ENCODE peak calls at places on chromosomes 1 and 21, in six cellular contexts. S is left ventricle myocardium inferior, L is astrocyte of the spinal cord, G is WERI-Rb-1, B is MCF 10A, P is lower leg skin. W is an unnamed sample.

GRCh38 chr1:65668368-65668767 is 124.3 kb upstream of the PDE4B start:
- DNase-seq in S (no peak), L (peak; percentile 4), G (no peak), B (no peak), P (no peak), W (no peak)

GRCh38 chr1:27864264-27864895 is 8.0 kb upstream of the THEMIS2 start:
- DNase-seq in S (peak; percentile 21), L (no peak), G (no peak), B (no peak), P (no peak), W (no peak)

GRCh38 chr1:38005195-38006007 is at the start of gene FHL3:
- DNase-seq in S (peak; percentile 84), L (peak; percentile 51), G (peak; percentile 89), B (peak; percentile 53), P (peak; percentile 90), W (no peak)

GRCh38 chr1:174800221-174800791 is 199.4 kb upstream of the CACYBP start:
- DNase-seq in S (no peak), L (no peak), G (peak; percentile 21), B (no peak), P (no peak), W (no peak)

GRCh38 chr1:59292557-59292956 is 4.3 kb upstream of the FGGY start:
- DNase-seq in S (no peak), L (no peak), G (peak; percentile 69), B (peak; percentile 68), P (peak; percentile 88), W (no peak)

GRCh38 chr1:111271464-111271801 is 19.2 kb upstream of the CHIA start:
- DNase-seq in S (no peak), L (no peak), G (no peak), B (no peak), P (no peak), W (no peak)

GRCh38 chr1:41417335-41417682 is 56.1 kb downstream of the FOXO6 start:
- DNase-seq in S (no peak), L (no peak), G (no peak), B (no peak), P (no peak), W (no peak)

GRCh38 chr1:234631721-234632125 is 21.7 kb upstream of the IRF2BP2 start:
- DNase-seq in S (no peak), L (peak; percentile 96), G (no peak), B (peak; percentile 75), P (no peak), W (peak; percentile 60)

GRCh38 chr1:228150458-228151169 is 884 bp downstream of the GJC2 start:
- DNase-seq in S (peak; percentile 68), L (peak; percentile 41), G (no peak), B (peak; percentile 67), P (peak; percentile 91), W (peak; percentile 77)

GRCh38 chr1:43671626-43672330 is 21.8 kb downstream of the KDM4A start:
- DNase-seq in S (no peak), L (peak; percentile 61), G (no peak), B (peak; percentile 48), P (no peak), W (peak; percentile 36)

GRCh38 chr1:35315649-35316048 is 47.1 kb downstream of the ZMYM4 start:
- DNase-seq in S (no peak), L (no peak), G (no peak), B (no peak), P (no peak), W (no peak)

GRCh38 chr1:239814306-239814881 is 277.3 kb upstream of the FMN2 start:
- DNase-seq in S (no peak), L (peak; percentile 89), G (no peak), B (peak; percentile 100), P (no peak), W (peak; percentile 14)

GRCh38 chr1:5238351-5239123 is 584.1 kb downstream of the AJAP1 start:
- DNase-seq in S (no peak), L (no peak), G (no peak), B (no peak), P (peak; percentile 72), W (no peak)

GRCh38 chr1:147496571-147496970 is 44.7 kb upstream of the BCL9 start:
- DNase-seq in S (peak; percentile 33), L (peak; percentile 47), G (peak; percentile 67), B (peak; percentile 61), P (no peak), W (no peak)

GRCh38 chr1:192794768-192795035 is 14.1 kb upstream of the RGS2 start:
- DNase-seq in S (no peak), L (no peak), G (no peak), B (no peak), P (no peak), W (no peak)

GRCh38 chr1:52533710-52534109 is 19.2 kb downstream of the TUT4 start:
- DNase-seq in S (no peak), L (no peak), G (no peak), B (no peak), P (no peak), W (no peak)

GRCh38 chr21:34166468-34166867 is 93.1 kb downstream of the MRPS6 start:
- DNase-seq in S (no peak), L (peak; percentile 28), G (no peak), B (no peak), P (peak; percentile 8), W (no peak)

GRCh38 chr1:209229494-209230059 is 353.9 kb upstream of the CAMK1G start:
- DNase-seq in S (no peak), L (no peak), G (no peak), B (peak; percentile 87), P (no peak), W (no peak)

GRCh38 chr21:44434568-44434925 is 20.8 kb upstream of the LRRC3 start:
- DNase-seq in S (peak; percentile 9), L (no peak), G (peak; percentile 5), B (no peak), P (peak; percentile 54), W (no peak)

GRCh38 chr21:25579402-25580016 is 27.8 kb downstream of the MRPL39 start:
- DNase-seq in S (no peak), L (no peak), G (no peak), B (no peak), P (no peak), W (no peak)

GRCh38 chr1:39036678-39037077 is 10.5 kb downstream of the NDUFS5 start:
- DNase-seq in S (no peak), L (no peak), G (no peak), B (no peak), P (no peak), W (no peak)

GRCh38 chr1:93805027-93805426 is 74.0 kb downstream of the DNTTIP2 start:
- DNase-seq in S (no peak), L (peak; percentile 29), G (no peak), B (no peak), P (no peak), W (no peak)

GRCh38 chr21:37636152-37636860 is 269.7 kb downstream of the DYRK1A start:
- DNase-seq in S (no peak), L (peak; percentile 56), G (no peak), B (peak; percentile 59), P (no peak), W (peak; percentile 1)

GRCh38 chr1:238606896-238607295 is 716.2 kb upstream of the ZP4 start:
- DNase-seq in S (no peak), L (peak; percentile 55), G (no peak), B (peak; percentile 95), P (no peak), W (no peak)

GRCh38 chr1:216670118-216670870 is 52.9 kb downstream of the ESRRG start:
- DNase-seq in S (no peak), L (peak; percentile 7), G (peak; percentile 90), B (peak; percentile 75), P (no peak), W (no peak)

GRCh38 chr1:168088511-168089325 is 48.0 kb downstream of the GPR161 start:
- DNase-seq in S (no peak), L (no peak), G (no peak), B (no peak), P (peak; percentile 56), W (no peak)

GRCh38 chr1:168085401-168085872 is 51.3 kb downstream of the GPR161 start:
- DNase-seq in S (peak; percentile 78), L (no peak), G (no peak), B (no peak), P (peak; percentile 86), W (no peak)

GRCh38 chr1:168084396-168085231 is 52.1 kb downstream of the GPR161 start:
- DNase-seq in S (peak; percentile 64), L (peak; percentile 40), G (peak; percentile 34), B (peak; percentile 54), P (peak; percentile 91), W (no peak)

GRCh38 chr1:168087696-168088095 is 49.0 kb downstream of the GPR161 start:
- DNase-seq in S (no peak), L (no peak), G (no peak), B (no peak), P (peak; percentile 64), W (no peak)

GRCh38 chr1:168086438-168086837 is 50.3 kb downstream of the GPR161 start:
- DNase-seq in S (no peak), L (no peak), G (no peak), B (no peak), P (peak; percentile 42), W (no peak)
- TF ChIP-seq CTCF in S (no peak), L (no peak), G (no peak), B (no peak), P (no peak), W (no peak)

DNA sequence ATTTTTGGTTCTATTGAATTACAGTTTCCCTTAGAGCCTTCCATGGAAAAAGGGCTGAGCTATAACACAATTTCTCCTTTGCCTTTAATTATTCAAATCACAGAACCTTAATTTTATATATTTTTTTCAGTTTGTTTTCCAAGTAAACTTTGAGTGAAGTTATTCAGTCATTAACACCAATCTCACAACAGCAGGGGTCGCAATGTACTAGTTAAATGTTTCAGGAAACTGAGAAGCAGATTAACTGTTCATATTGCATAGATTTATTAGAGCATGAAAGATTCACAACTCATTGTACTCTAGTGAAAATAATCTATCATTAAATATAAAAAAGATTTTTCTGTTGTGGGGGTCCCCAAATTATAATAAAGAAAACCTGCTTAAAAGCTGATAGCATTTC is 64.1 kb downstream of the KIFAP3 start:
- DNase-seq in S (no peak), L (peak; percentile 61), G (no peak), B (peak; percentile 74), P (no peak), W (peak; percentile 31)
- TF ChIP-seq CTCF in S (peak; percentile 60), L (peak; percentile 31), G (no peak), B (peak; percentile 54), P (no peak), W (peak; percentile 50)

GRCh38 chr1:206935491-206936067 is 10.7 kb downstream of the PIGR start:
- DNase-seq in S (no peak), L (no peak), G (peak; percentile 83), B (peak; percentile 62), P (no peak), W (no peak)
- TF ChIP-seq CTCF in S (peak; percentile 47), L (peak; percentile 48), G (peak; percentile 97), B (peak; percentile 59), P (no peak), W (peak; percentile 36)

GRCh38 chr1:204359474-204360255 is at the start of gene PLEKHA6:
- DNase-seq in S (peak; percentile 65), L (no peak), G (peak; percentile 100), B (peak; percentile 62), P (no peak), W (peak; percentile 10)

GRCh38 chr1:204358145-204358544 is 1.6 kb downstream of the PLEKHA6 start:
- DNase-seq in S (no peak), L (no peak), G (peak; percentile 78), B (no peak), P (no peak), W (no peak)

GRCh38 chr1:204360314-204360713 is 585 bp upstream of the PLEKHA6 start:
- DNase-seq in S (no peak), L (no peak), G (no peak), B (no peak), P (no peak), W (no peak)

GRCh38 chr1:204358605-204359004 is 1.1 kb downstream of the PLEKHA6 start:
- DNase-seq in S (no peak), L (no peak), G (peak; percentile 71), B (no peak), P (no peak), W (no peak)

GRCh38 chr1:204359131-204359473 is 627 bp downstream of the PLEKHA6 start:
- DNase-seq in S (no peak), L (no peak), G (no peak), B (no peak), P (no peak), W (no peak)
- TF ChIP-seq CTCF in S (no peak), L (no peak), G (peak; percentile 20), B (no peak), P (no peak), W (no peak)

W was measured in AG09319.